ENCODE peak calls at places on chromosomes 5 and 9, in six cellular contexts. Z, Q, O, T, U and P are unnamed samples.
A peak's percentile ranks its signal among the peaks of the same experiment; 100 is the strongest.

GRCh38 chr5:124889522-124889828 is 143.0 kb upstream of the ZNF608 start:
- DNase-seq in Z (no peak), Q (no peak), O (no peak), T (no peak), U (no peak), P (no peak)

GRCh38 chr9:137162505-137163100 is 7.2 kb downstream of the LRRC26 start:
- DNase-seq in Z (peak; percentile 71), Q (no peak), O (no peak), T (no peak), U (peak; percentile 71), P (no peak)

GRCh38 chr5:133401731-133402347 is 210.5 kb downstream of the FSTL4 start:
- DNase-seq in Z (no peak), Q (no peak), O (no peak), T (no peak), U (no peak), P (no peak)

GRCh38 chr5:115738807-115739206 is 77.7 kb downstream of the CDO1 start:
- DNase-seq in Z (no peak), Q (no peak), O (no peak), T (no peak), U (no peak), P (no peak)

GRCh38 chr9:130443840-130444492 is 795 bp upstream of the ASS1 start:
- DNase-seq in Z (no peak), Q (no peak), O (no peak), T (no peak), U (no peak), P (no peak)

GRCh38 chr9:134887686-134888602 is 7.3 kb downstream of the FCN2 start:
- DNase-seq in Z (no peak), Q (no peak), O (no peak), T (no peak), U (peak; percentile 19), P (no peak)

GRCh38 chr5:119269061-119269579 is 86.7 kb upstream of the TNFAIP8 start:
- DNase-seq in Z (peak; percentile 52), Q (no peak), O (peak; percentile 7), T (peak; percentile 73), U (peak; percentile 39), P (peak; percentile 10)

GRCh38 chr9:93081081-93081529 is 14.9 kb upstream of the CARD19 start:
- DNase-seq in Z (no peak), Q (no peak), O (no peak), T (no peak), U (no peak), P (no peak)

GRCh38 chr9:93634311-93635185 is 58.2 kb downstream of the PHF2 start:
- DNase-seq in Z (no peak), Q (no peak), O (no peak), T (no peak), U (no peak), P (no peak)

GRCh38 chr9:132001550-132001949 is 78.1 kb downstream of the MED27 start:
- DNase-seq in Z (no peak), Q (no peak), O (no peak), T (no peak), U (no peak), P (no peak)

GRCh38 chr9:133467101-133467500 is 7.3 kb downstream of the CACFD1 start:
- DNase-seq in Z (no peak), Q (no peak), O (no peak), T (no peak), U (no peak), P (no peak)

GRCh38 chr9:90169490-90169889 is 473.1 kb downstream of the DIRAS2 start:
- DNase-seq in Z (no peak), Q (no peak), O (no peak), T (no peak), U (no peak), P (no peak)

GRCh38 chr5:179158556-179158955 is 98.4 kb downstream of the ZNF354C start:
- DNase-seq in Z (no peak), Q (no peak), O (no peak), T (no peak), U (no peak), P (no peak)

GRCh38 chr9:127574089-127574921 is 37.8 kb upstream of the STXBP1 start:
- DNase-seq in Z (peak; percentile 98), Q (no peak), O (no peak), T (no peak), U (peak; percentile 97), P (no peak)

GRCh38 chr5:41191249-41191648 is 22.1 kb downstream of the C6 start:
- DNase-seq in Z (no peak), Q (no peak), O (no peak), T (no peak), U (no peak), P (no peak)

DNA sequence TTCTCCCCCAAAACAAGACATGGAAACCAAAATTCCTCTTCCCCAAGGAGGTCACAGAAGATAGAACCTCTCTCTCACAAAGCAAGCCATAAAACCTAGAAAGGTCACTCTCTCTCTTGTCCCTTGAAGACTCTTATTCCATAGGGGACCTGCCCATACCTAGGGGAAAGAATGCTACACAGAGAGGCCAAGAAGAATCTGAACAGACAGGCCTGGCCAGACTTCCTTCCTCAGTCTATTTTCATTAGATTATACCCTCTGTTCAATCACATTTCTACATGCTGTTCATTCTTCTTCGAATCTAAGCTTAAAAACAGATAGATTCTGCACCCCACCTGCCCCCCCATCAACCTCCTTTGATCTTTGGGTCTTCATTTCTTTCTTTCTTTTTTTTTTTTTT is 206.8 kb downstream of the TLE4 start:
- DNase-seq in Z (no peak), Q (no peak), O (no peak), T (no peak), U (no peak), P (no peak)
- H3K9me3 ChIP-seq in Z (no peaks in the 10 kb centered on the region), Q (no peaks in the 10 kb centered on the region), O (peaks cover 15% of the 10 kb centered on the region), T (no peaks in the 10 kb centered on the region), U (no peaks in the 10 kb centered on the region), P (no peaks in the 10 kb centered on the region)

GRCh38 chr5:66989781-66990180 is 206.8 kb downstream of the CD180 start:
- DNase-seq in Z (no peak), Q (no peak), O (no peak), T (no peak), U (no peak), P (no peak)
- H3K27ac ChIP-seq in Z (no peak overlapping the region), Q (no peak overlapping the region), O (no peak overlapping the region), T (no peak overlapping the region), U (no peak overlapping the region), P (no peak overlapping the region)

GRCh38 chr9:10054456-10054855 is 558.3 kb downstream of the PTPRD start:
- DNase-seq in Z (no peak), Q (no peak), O (no peak), T (no peak), U (no peak), P (no peak)
- TF ChIP-seq POLR2AphosphoS5 in Z (no peak), Q (no peak), O (no peak), T (no peak), U (no peak), P (no peak)

GRCh38 chr9:114662081-114662989 is 4.7 kb upstream of the TEX53 start:
- DNase-seq in Z (no peak), Q (no peak), O (no peak), T (peak; percentile 50), U (peak; percentile 46), P (no peak)
- H3K9me3 ChIP-seq in Z (no peaks in the 10 kb centered on the region), Q (no peaks in the 10 kb centered on the region), O (no peaks in the 10 kb centered on the region), T (no peaks in the 10 kb centered on the region), U (no peaks in the 10 kb centered on the region), P (no peaks in the 10 kb centered on the region)

GRCh38 chr5:10421841-10422691 is 19.6 kb upstream of the ROPN1L start:
- DNase-seq in Z (no peak), Q (no peak), O (no peak), T (peak; percentile 82), U (no peak), P (no peak)

GRCh38 chr5:10420926-10421325 is 20.8 kb upstream of the ROPN1L start:
- DNase-seq in Z (no peak), Q (no peak), O (no peak), T (no peak), U (no peak), P (no peak)

GRCh38 chr5:10423009-10423408 is 18.7 kb upstream of the ROPN1L start:
- DNase-seq in Z (no peak), Q (no peak), O (no peak), T (no peak), U (no peak), P (no peak)

GRCh38 chr5:10418654-10419345 is 22.9 kb upstream of the ROPN1L start:
- DNase-seq in Z (no peak), Q (no peak), O (no peak), T (no peak), U (no peak), P (no peak)

GRCh38 chr5:10420468-10420867 is 21.2 kb upstream of the ROPN1L start:
- DNase-seq in Z (no peak), Q (no peak), O (no peak), T (no peak), U (no peak), P (no peak)
- H3K27ac ChIP-seq in Z (no peak overlapping the region), Q (peak overlapping the region; percentile 49), O (no peak overlapping the region), T (peak overlapping the region; percentile 44), U (no peak overlapping the region), P (no peak overlapping the region)

GRCh38 chr5:33079548-33079947 is 361.2 kb upstream of the TARS1 start:
- DNase-seq in Z (no peak), Q (no peak), O (no peak), T (no peak), U (no peak), P (no peak)
- TF ChIP-seq POLR2AphosphoS5 in Z (no peak), Q (no peak), O (no peak), T (no peak), U (no peak), P (no peak)